ENCODE peak calls at places on chromosome 17, in seven cellular contexts. S, X, Q, D, N, G and P are unnamed samples.

GRCh38 chr17:16419074-16419928 is 3.9 kb downstream of the TRPV2 start:
- DNase-seq in S (no peak), X (peak), Q (peak), D (no peak), N (peak), G (no peak), P (peak)

GRCh38 chr17:2302740-2303277 is 776 bp downstream of the SMG6 start:
- DNase-seq in S (no peak), X (peak), Q (peak), D (no peak), N (peak), G (no peak), P (no peak)

GRCh38 chr17:75349589-75349988 is 55.9 kb downstream of the GRB2 start:
- DNase-seq in S (no peak), X (no peak), Q (no peak), D (no peak), N (no peak), G (no peak), P (no peak)

GRCh38 chr17:82860606-82861392 is 21.0 kb upstream of the ZNF750 start:
- DNase-seq in S (no peak), X (no peak), Q (peak), D (no peak), N (no peak), G (no peak), P (no peak)

GRCh38 chr17:50261051-50261915 is 13.0 kb upstream of the TMEM92 start:
- DNase-seq in S (no peak), X (no peak), Q (no peak), D (no peak), N (no peak), G (no peak), P (no peak)

GRCh38 chr17:78377858-78378224 is 608 bp upstream of the PGS1 start:
- DNase-seq in S (no peak), X (no peak), Q (no peak), D (no peak), N (no peak), G (no peak), P (no peak)

GRCh38 chr17:50270430-50271172 is 3.7 kb upstream of the TMEM92 start:
- DNase-seq in S (no peak), X (peak), Q (no peak), D (peak), N (no peak), G (peak), P (peak)

GRCh38 chr17:74737299-74738050 is 419 bp downstream of the RAB37 start:
- DNase-seq in S (no peak), X (no peak), Q (no peak), D (peak), N (peak), G (peak), P (peak)

GRCh38 chr17:39848600-39848999 is 15.5 kb downstream of the IKZF3 start:
- DNase-seq in S (no peak), X (no peak), Q (no peak), D (no peak), N (no peak), G (no peak), P (no peak)

GRCh38 chr17:3963214-3964201 is 729 bp downstream of the ATP2A3 start:
- DNase-seq in S (no peak), X (no peak), Q (no peak), D (peak), N (no peak), G (no peak), P (no peak)

GRCh38 chr17:50443492-50444051 is 17.6 kb downstream of the ACSF2 start:
- DNase-seq in S (no peak), X (peak), Q (no peak), D (no peak), N (peak), G (no peak), P (no peak)

GRCh38 chr17:40938981-40939380 is 1.5 kb upstream of the KRT23 start:
- DNase-seq in S (no peak), X (peak), Q (no peak), D (no peak), N (no peak), G (no peak), P (no peak)

GRCh38 chr17:31678431-31678830 is 180.6 kb downstream of the COPRS start:
- DNase-seq in S (no peak), X (peak), Q (no peak), D (no peak), N (peak), G (peak), P (peak)

GRCh38 chr17:49814781-49815496 is 26.5 kb downstream of the KAT7 start:
- DNase-seq in S (peak), X (no peak), Q (no peak), D (no peak), N (peak), G (no peak), P (no peak)

GRCh38 chr17:4576729-4577322 is 7.5 kb upstream of the SMTNL2 start:
- DNase-seq in S (peak), X (no peak), Q (no peak), D (peak), N (peak), G (peak), P (peak)

GRCh38 chr17:55289978-55290377 is 25.2 kb downstream of the HLF start:
- DNase-seq in S (no peak), X (no peak), Q (no peak), D (no peak), N (no peak), G (no peak), P (no peak)

GRCh38 chr17:3885970-3886369 is 6.9 kb downstream of the CAMKK1 start:
- DNase-seq in S (no peak), X (peak), Q (peak), D (no peak), N (peak), G (no peak), P (peak)

GRCh38 chr17:5000237-5000639 is 2.5 kb downstream of the KIF1C start:
- DNase-seq in S (no peak), X (no peak), Q (no peak), D (no peak), N (peak), G (no peak), P (no peak)

GRCh38 chr17:46026815-46027125 is 27.7 kb downstream of the STH start:
- DNase-seq in S (no peak), X (no peak), Q (no peak), D (no peak), N (no peak), G (no peak), P (no peak)

GRCh38 chr17:3006801-3007200 is 56.6 kb downstream of the OR1D5 start:
- DNase-seq in S (no peak), X (no peak), Q (no peak), D (no peak), N (no peak), G (no peak), P (no peak)

GRCh38 chr17:9211133-9211765 is 189.9 kb downstream of the NTN1 start:
- DNase-seq in S (no peak), X (no peak), Q (no peak), D (no peak), N (peak), G (peak), P (no peak)

GRCh38 chr17:79018045-79018695 is 5.8 kb upstream of the C1QTNF1 start:
- DNase-seq in S (no peak), X (no peak), Q (peak), D (no peak), N (no peak), G (no peak), P (no peak)

GRCh38 chr17:2011421-2012371 is 13.4 kb downstream of the RTN4RL1 start:
- DNase-seq in S (no peak), X (no peak), Q (no peak), D (no peak), N (peak), G (peak), P (no peak)

GRCh38 chr17:37774508-37774907 is 29.6 kb upstream of the HNF1B start:
- DNase-seq in S (no peak), X (no peak), Q (no peak), D (no peak), N (no peak), G (no peak), P (no peak)

GRCh38 chr17:39062846-39063680 is 88.4 kb downstream of the PLXDC1 start:
- DNase-seq in S (no peak), X (peak), Q (no peak), D (no peak), N (peak), G (no peak), P (peak)

GRCh38 chr17:47288531-47289116 is 35.0 kb downstream of the ITGB3 start:
- DNase-seq in S (no peak), X (peak), Q (no peak), D (no peak), N (no peak), G (no peak), P (peak)

GRCh38 chr17:47290870-47291241 is 32.9 kb upstream of the EFCAB13 start:
- DNase-seq in S (no peak), X (no peak), Q (no peak), D (no peak), N (peak), G (no peak), P (no peak)

GRCh38 chr17:47287639-47288038 is 34.0 kb downstream of the ITGB3 start:
- DNase-seq in S (no peak), X (no peak), Q (no peak), D (no peak), N (no peak), G (no peak), P (no peak)

GRCh38 chr17:47291242-47291873 is 32.4 kb upstream of the EFCAB13 start:
- DNase-seq in S (no peak), X (no peak), Q (peak), D (no peak), N (no peak), G (no peak), P (no peak)

GRCh38 chr17:47289302-47289701 is 34.5 kb upstream of the EFCAB13 start:
- DNase-seq in S (no peak), X (no peak), Q (no peak), D (no peak), N (no peak), G (no peak), P (no peak)
- H3K18ac ChIP-seq in S (no peak), X (no peak), Q (no peak), D (no peak), N (no peak), G (no peak), P (no peak)

GRCh38 chr17:27973258-27974044 is 69.0 kb upstream of the NLK start:
- DNase-seq in S (no peak), X (no peak), Q (no peak), D (no peak), N (no peak), G (no peak), P (no peak)
- H4K8ac ChIP-seq in S (no peak), X (no peak), Q (no peak), D (no peak), N (no peak), G (no peak), P (no peak)

GRCh38 chr17:30347488-30347887 is 13.6 kb upstream of the TMIGD1 start:
- DNase-seq in S (no peak), X (no peak), Q (no peak), D (no peak), N (no peak), G (no peak), P (no peak)
- H3K18ac ChIP-seq in S (no peak), X (no peak), Q (no peak), D (no peak), N (no peak), G (no peak), P (no peak)

GRCh38 chr17:71801301-71801700 is 319.5 kb upstream of the SOX9 start:
- DNase-seq in S (no peak), X (no peak), Q (no peak), D (no peak), N (no peak), G (no peak), P (no peak)
- H4K8ac ChIP-seq in S (no peak), X (no peak), Q (no peak), D (no peak), N (no peak), G (no peak), P (no peak)

GRCh38 chr17:69057280-69057679 is 3.4 kb downstream of the ABCA9 start:
- DNase-seq in S (no peak), X (no peak), Q (no peak), D (no peak), N (no peak), G (no peak), P (no peak)

GRCh38 chr17:69055334-69055733 is 5.4 kb downstream of the ABCA9 start:
- DNase-seq in S (no peak), X (no peak), Q (no peak), D (no peak), N (no peak), G (no peak), P (no peak)

GRCh38 chr17:69059458-69060205 is 1.1 kb downstream of the ABCA9 start:
- DNase-seq in S (no peak), X (no peak), Q (no peak), D (no peak), N (no peak), G (no peak), P (no peak)

GRCh38 chr17:69058165-69058564 is 2.6 kb downstream of the ABCA9 start:
- DNase-seq in S (no peak), X (no peak), Q (peak), D (no peak), N (peak), G (peak), P (no peak)

DNA sequence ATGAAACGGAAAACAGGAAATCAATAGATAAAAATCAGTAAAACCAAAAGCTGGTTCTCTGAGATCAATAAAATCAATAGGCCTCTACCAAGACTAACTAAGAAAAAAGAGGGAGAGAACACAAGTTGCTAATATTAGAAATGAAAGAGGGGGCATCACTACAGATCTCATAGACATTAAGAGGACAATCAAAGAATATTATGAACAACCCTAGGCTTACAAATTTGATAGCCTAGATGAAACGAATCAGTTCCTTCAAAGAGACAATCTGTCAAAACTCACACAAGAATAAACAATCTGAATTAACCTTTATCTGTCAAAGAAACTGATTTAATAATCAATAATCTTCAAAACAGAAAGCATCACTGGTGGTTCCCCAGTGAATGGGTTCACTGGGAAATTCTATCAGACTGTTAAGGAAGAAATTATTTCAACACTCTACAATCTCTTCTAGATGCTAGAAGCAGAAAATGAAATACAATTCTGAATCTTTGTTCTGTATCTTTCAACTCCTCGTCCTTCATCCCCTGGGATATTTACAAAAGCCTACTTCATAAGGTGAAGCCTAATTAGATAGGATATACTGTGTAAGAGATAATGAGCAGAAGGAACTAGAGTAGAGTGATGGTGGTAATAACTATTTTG is 4.4 kb downstream of the ABCA9 start:
- DNase-seq in S (no peak), X (no peak), Q (no peak), D (no peak), N (no peak), G (no peak), P (no peak)
- H3K18ac ChIP-seq in S (no peak), X (no peak), Q (no peak), D (no peak), N (no peak), G (no peak), P (no peak)

GRCh38 chr17:27946521-27946920 is 53.4 kb upstream of the LYRM9 start:
- DNase-seq in S (no peak), X (no peak), Q (no peak), D (no peak), N (no peak), G (no peak), P (no peak)
- H4K8ac ChIP-seq in S (no peak), X (no peak), Q (no peak), D (no peak), N (no peak), G (no peak), P (no peak)

GRCh38 chr17:56807723-56808122 is 26.0 kb downstream of the C17orf67 start:
- DNase-seq in S (no peak), X (no peak), Q (no peak), D (no peak), N (no peak), G (no peak), P (no peak)
- H3K18ac ChIP-seq in S (no peak), X (no peak), Q (no peak), D (no peak), N (no peak), G (no peak), P (no peak)

GRCh38 chr17:17504341-17505140 is 8.3 kb upstream of the RASD1 start:
- DNase-seq in S (no peak), X (no peak), Q (no peak), D (no peak), N (no peak), G (no peak), P (no peak)

GRCh38 chr17:17502741-17503565 is 6.8 kb upstream of the RASD1 start:
- DNase-seq in S (no peak), X (no peak), Q (no peak), D (no peak), N (no peak), G (no peak), P (no peak)

GRCh38 chr17:17505610-17506171 is 9.5 kb upstream of the RASD1 start:
- DNase-seq in S (no peak), X (no peak), Q (no peak), D (no peak), N (no peak), G (no peak), P (no peak)

GRCh38 chr17:17505151-17505550 is 9.0 kb upstream of the RASD1 start:
- DNase-seq in S (no peak), X (no peak), Q (no peak), D (no peak), N (no peak), G (no peak), P (no peak)

DNA sequence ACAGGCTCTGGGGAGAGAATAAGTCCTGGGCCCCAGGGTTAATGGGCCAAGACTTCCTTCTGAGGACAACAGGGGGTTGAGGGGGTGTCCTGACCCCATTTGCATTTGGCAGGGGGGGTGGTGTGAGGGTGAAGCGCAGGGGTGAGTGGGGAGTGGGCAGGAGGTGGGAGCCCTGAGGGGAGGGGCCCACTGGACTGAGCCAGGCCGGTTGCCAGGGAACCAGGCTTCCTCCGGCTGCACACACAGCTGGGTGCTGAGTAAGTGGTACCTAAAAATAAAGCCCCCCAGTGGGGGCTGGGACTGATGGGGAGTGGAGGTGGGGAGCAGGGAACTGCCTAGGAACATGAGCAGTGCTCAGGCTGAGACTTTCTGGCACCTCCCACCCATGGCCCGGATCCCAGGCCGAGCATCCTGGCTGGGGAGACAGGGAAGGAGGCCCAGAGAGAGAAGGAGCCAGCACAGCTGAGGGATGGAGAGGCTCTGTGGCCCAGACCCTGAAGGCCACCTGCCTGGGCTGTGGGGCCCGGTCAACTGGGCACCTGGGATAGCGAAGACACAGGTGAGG is 7.5 kb upstream of the RASD1 start:
- DNase-seq in S (no peak), X (no peak), Q (no peak), D (no peak), N (no peak), G (no peak), P (no peak)
- H4K8ac ChIP-seq in S (no peak), X (no peak), Q (no peak), D (no peak), N (no peak), G (no peak), P (no peak)

GRCh38 chr17:15029469-15029868 is 235.7 kb downstream of the PMP22 start:
- DNase-seq in S (no peak), X (no peak), Q (no peak), D (no peak), N (no peak), G (no peak), P (no peak)

GRCh38 chr17:15026088-15026487 is 239.0 kb downstream of the PMP22 start:
- DNase-seq in S (no peak), X (no peak), Q (no peak), D (no peak), N (no peak), G (no peak), P (no peak)

GRCh38 chr17:15036238-15036637 is 228.9 kb downstream of the PMP22 start:
- DNase-seq in S (no peak), X (no peak), Q (no peak), D (no peak), N (peak), G (peak), P (no peak)

GRCh38 chr17:15027853-15028252 is 237.3 kb downstream of the PMP22 start:
- DNase-seq in S (no peak), X (no peak), Q (no peak), D (no peak), N (no peak), G (no peak), P (no peak)

GRCh38 chr17:15031971-15032370 is 233.2 kb downstream of the PMP22 start:
- DNase-seq in S (no peak), X (no peak), Q (no peak), D (no peak), N (no peak), G (no peak), P (no peak)
- H3K18ac ChIP-seq in S (no peak), X (no peak), Q (no peak), D (no peak), N (no peak), G (no peak), P (no peak)

GRCh38 chr17:185445-186138 is 4.1 kb upstream of the DOC2B start:
- DNase-seq in S (no peak), X (no peak), Q (no peak), D (no peak), N (no peak), G (no peak), P (no peak)
- H4K8ac ChIP-seq in S (no peak), X (no peak), Q (no peak), D (no peak), N (no peak), G (no peak), P (no peak)